ENCODE peak calls at places on chromosome 11, in six cellular contexts. X, B, W, O, N and A are unnamed samples.

GRCh38 chr11:11374358-11375148 is 21.5 kb upstream of the CSNK2A3 start:
- DNase-seq in X (no peak), B (no peak), W (no peak), O (no peak), N (no peak), A (no peak)

GRCh38 chr11:72114570-72114969 is 2.1 kb upstream of the ANAPC15 start:
- DNase-seq in X (no peak), B (no peak), W (no peak), O (no peak), N (no peak), A (no peak)

GRCh38 chr11:59267196-59267595 is 54.5 kb upstream of the MPEG1 start:
- DNase-seq in X (no peak), B (no peak), W (no peak), O (no peak), N (no peak), A (no peak)

GRCh38 chr11:110447897-110448522 is 18.3 kb downstream of the FDX1 start:
- DNase-seq in X (no peak), B (no peak), W (no peak), O (no peak), N (no peak), A (no peak)

GRCh38 chr11:45652781-45653180 is 12.6 kb downstream of the CHST1 start:
- DNase-seq in X (no peak), B (no peak), W (no peak), O (no peak), N (no peak), A (no peak)

GRCh38 chr11:75768112-75768908 is at the start of gene DGAT2:
- DNase-seq in X (peak; percentile 19), B (peak; percentile 61), W (peak; percentile 79), O (peak; percentile 80), N (peak; percentile 61), A (peak; percentile 23)

GRCh38 chr11:61954106-61955030 is 4.2 kb downstream of the BEST1 start:
- DNase-seq in X (no peak), B (no peak), W (no peak), O (no peak), N (no peak), A (no peak)

GRCh38 chr11:2128102-2128511 is 11.1 kb downstream of the IGF2 start:
- DNase-seq in X (no peak), B (no peak), W (no peak), O (no peak), N (no peak), A (no peak)

GRCh38 chr11:67268036-67268683 is 1.9 kb downstream of the GRK2 start:
- DNase-seq in X (peak; percentile 47), B (no peak), W (peak; percentile 55), O (peak; percentile 58), N (no peak), A (no peak)

GRCh38 chr11:74018331-74019005 is 9.6 kb upstream of the UCP3 start:
- DNase-seq in X (no peak), B (no peak), W (peak; percentile 89), O (no peak), N (no peak), A (no peak)

GRCh38 chr11:131370090-131370751 is at the start of gene NTM:
- DNase-seq in X (no peak), B (peak; percentile 36), W (peak; percentile 68), O (no peak), N (no peak), A (no peak)

GRCh38 chr11:111097191-111097590 is 148.3 kb upstream of the POU2AF2 start:
- DNase-seq in X (no peak), B (no peak), W (peak; percentile 64), O (no peak), N (no peak), A (no peak)

GRCh38 chr11:132944557-132944920 is 587.8 kb downstream of the OPCML start:
- DNase-seq in X (no peak), B (no peak), W (no peak), O (no peak), N (no peak), A (no peak)

GRCh38 chr11:119737678-119738439 is 8.9 kb upstream of the NECTIN1 start:
- DNase-seq in X (no peak), B (no peak), W (no peak), O (no peak), N (no peak), A (no peak)

GRCh38 chr11:19673924-19674390 is 38.7 kb upstream of the NAV2 start:
- DNase-seq in X (no peak), B (no peak), W (peak; percentile 72), O (no peak), N (no peak), A (no peak)

GRCh38 chr11:26442131-26442530 is 110.2 kb downstream of the ANO3 start:
- DNase-seq in X (no peak), B (no peak), W (no peak), O (no peak), N (no peak), A (no peak)

GRCh38 chr11:115980336-115980735 is 476.1 kb upstream of the CADM1 start:
- DNase-seq in X (no peak), B (no peak), W (no peak), O (no peak), N (no peak), A (no peak)

GRCh38 chr11:62953811-62954210 is 31.0 kb downstream of the SLC22A6 start:
- DNase-seq in X (no peak), B (no peak), W (peak; percentile 22), O (no peak), N (no peak), A (no peak)

GRCh38 chr11:92216789-92217188 is 7.8 kb upstream of the FAT3 start:
- DNase-seq in X (no peak), B (no peak), W (no peak), O (no peak), N (no peak), A (no peak)

GRCh38 chr11:122743949-122744876 is 88.7 kb downstream of the UBASH3B start:
- DNase-seq in X (peak; percentile 69), B (no peak), W (no peak), O (peak; percentile 67), N (no peak), A (no peak)

GRCh38 chr11:117821431-117821830 is 3.1 kb downstream of the FXYD2 start:
- DNase-seq in X (no peak), B (no peak), W (no peak), O (no peak), N (no peak), A (no peak)

GRCh38 chr11:313304-313786 is 495 bp upstream of the IFITM1 start:
- DNase-seq in X (no peak), B (no peak), W (no peak), O (no peak), N (no peak), A (no peak)

GRCh38 chr11:8267831-8268529 is 4.3 kb upstream of the LMO1 start:
- DNase-seq in X (no peak), B (no peak), W (peak; percentile 54), O (peak; percentile 31), N (no peak), A (no peak)

GRCh38 chr11:27100534-27100933 is 59.9 kb downstream of the BBOX1 start:
- DNase-seq in X (no peak), B (no peak), W (no peak), O (no peak), N (no peak), A (peak; percentile 32)

GRCh38 chr11:88421530-88421929 is 84.0 kb upstream of the CTSC start:
- DNase-seq in X (no peak), B (no peak), W (no peak), O (peak; percentile 13), N (no peak), A (no peak)

GRCh38 chr11:75717608-75718403 is at the start of gene MOGAT2:
- DNase-seq in X (no peak), B (no peak), W (no peak), O (no peak), N (no peak), A (no peak)

GRCh38 chr11:132448334-132448995 is 1078.0 kb downstream of the NTM start:
- DNase-seq in X (no peak), B (no peak), W (no peak), O (no peak), N (no peak), A (no peak)

GRCh38 chr11:37595845-37596244 is 997.8 kb upstream of the RAG2 start:
- DNase-seq in X (no peak), B (no peak), W (no peak), O (no peak), N (no peak), A (no peak)

GRCh38 chr11:56783448-56784041 is 35.0 kb upstream of the OR9G4 start:
- DNase-seq in X (no peak), B (peak; percentile 25), W (no peak), O (no peak), N (no peak), A (no peak)

GRCh38 chr11:75780888-75781287 is 12.3 kb downstream of the DGAT2 start:
- DNase-seq in X (no peak), B (no peak), W (no peak), O (no peak), N (no peak), A (no peak)

GRCh38 chr11:62689421-62690183 is at the start of gene LRRN4CL:
- DNase-seq in X (no peak), B (no peak), W (peak; percentile 89), O (no peak), N (no peak), A (no peak)

GRCh38 chr11:1123970-1124369 is 33.8 kb upstream of the MUC5AC start:
- DNase-seq in X (no peak), B (no peak), W (peak; percentile 12), O (no peak), N (no peak), A (no peak)

GRCh38 chr11:129699711-129700304 is 115.8 kb upstream of the TMEM45B start:
- DNase-seq in X (no peak), B (no peak), W (no peak), O (no peak), N (no peak), A (no peak)

GRCh38 chr11:76577199-76577920 is 93.2 kb downstream of the LRRC32 start:
- DNase-seq in X (no peak), B (no peak), W (no peak), O (no peak), N (no peak), A (no peak)